ENCODE peak calls at places on chromosomes 5 and 9, in six cellular contexts. D, K, G, R, S and J are unnamed samples.

GRCh38 chr9:110178281-110178680 is 29.7 kb downstream of the C9orf152 start:
- DNase-seq in D (no peak), R (no peak), K (no peak), S (no peak), G (no peak), J (no peak)

GRCh38 chr5:98938459-98938858 is 9.7 kb upstream of the CHD1 start:
- DNase-seq in D (peak; percentile 41), G (no peak), R (no peak), K (no peak), S (peak; percentile 34), J (peak; percentile 47)

GRCh38 chr9:126833710-126834345 is 26.6 kb upstream of the ZBTB34 start:
- DNase-seq in D (no peak), R (no peak), G (no peak), S (no peak), K (no peak), J (no peak)

GRCh38 chr5:92177926-92178487 is 794.9 kb upstream of the ARRDC3 start:
- DNase-seq in G (no peak), D (no peak), K (no peak), R (no peak), S (no peak), J (peak; percentile 2)

GRCh38 chr9:134955801-134956200 is 38.1 kb upstream of the FCN1 start:
- DNase-seq in S (no peak), D (no peak), K (peak; percentile 34), G (no peak), R (no peak), J (no peak)

GRCh38 chr5:133149333-133149732 is 97.5 kb downstream of the HSPA4 start:
- DNase-seq in D (no peak), R (no peak), K (no peak), S (no peak), G (no peak), J (no peak)

GRCh38 chr9:71904076-71904475 is 6.9 kb downstream of the ABHD17B start:
- DNase-seq in D (no peak), R (no peak), G (no peak), K (no peak), S (no peak), J (no peak)

GRCh38 chr5:13278148-13278547 is 666.3 kb downstream of the DNAH5 start:
- DNase-seq in G (peak; percentile 64), S (no peak), K (no peak), D (no peak), R (no peak), J (no peak)

GRCh38 chr5:90345684-90346083 is 63.9 kb downstream of the CETN3 start:
- DNase-seq in R (no peak), K (no peak), G (no peak), D (no peak), S (no peak), J (no peak)

GRCh38 chr5:151288180-151288579 is 15.4 kb downstream of the SLC36A3 start:
- DNase-seq in D (no peak), R (no peak), K (peak; percentile 50), G (no peak), S (peak; percentile 22), J (no peak)

GRCh38 chr9:137026384-137026783 is 1.7 kb downstream of the ABCA2 start:
- DNase-seq in G (no peak), K (no peak), D (no peak), S (no peak), R (no peak), J (no peak)

GRCh38 chr9:137178201-137178938 is 6.5 kb upstream of the TMEM210 start:
- DNase-seq in S (peak; percentile 33), G (no peak), D (no peak), K (no peak), R (no peak), J (no peak)

GRCh38 chr5:40416588-40416987 is 263.1 kb upstream of the PTGER4 start:
- DNase-seq in G (no peak), K (no peak), R (no peak), D (no peak), S (no peak), J (no peak)

GRCh38 chr9:131758972-131759647 is 19.2 kb upstream of the RAPGEF1 start:
- DNase-seq in D (peak; percentile 25), S (no peak), K (no peak), G (no peak), R (no peak), J (no peak)

GRCh38 chr5:83400712-83401111 is 70.8 kb upstream of the VCAN start:
- DNase-seq in R (no peak), G (no peak), S (no peak), D (no peak), K (no peak), J (no peak)

GRCh38 chr5:42586625-42587024 is 163.4 kb downstream of the GHR start:
- DNase-seq in R (no peak), S (no peak), G (peak; percentile 85), K (no peak), D (no peak), J (no peak)

GRCh38 chr9:84839538-84839937 is 170.0 kb downstream of the NTRK2 start:
- DNase-seq in G (no peak), R (no peak), D (no peak), K (no peak), S (peak; percentile 6), J (peak; percentile 21)

GRCh38 chr5:51279983-51280382 is 103.3 kb upstream of the ISL1 start:
- DNase-seq in R (no peak), G (no peak), D (no peak), S (no peak), K (no peak), J (no peak)

GRCh38 chr9:132543960-132544359 is 38.4 kb upstream of the BARHL1 start:
- DNase-seq in D (no peak), K (peak; percentile 63), R (no peak), G (no peak), S (no peak), J (no peak)

GRCh38 chr9:112012026-112012902 is 115.7 kb downstream of the UGCG start:
- DNase-seq in D (peak; percentile 95), R (no peak), K (no peak), G (peak; percentile 24), S (peak; percentile 97), J (peak; percentile 85)

GRCh38 chr9:101028346-101029299 is at the start of gene PLPPR1:
- DNase-seq in D (peak; percentile 3), R (no peak), S (peak; percentile 18), G (peak; percentile 71), K (peak; percentile 91), J (peak; percentile 12)

GRCh38 chr5:84477485-84477884 is 92.8 kb upstream of the EDIL3 start:
- DNase-seq in S (no peak), R (no peak), G (no peak), D (no peak), K (no peak), J (no peak)

GRCh38 chr5:137439645-137440044 is 59.5 kb downstream of the SPOCK1 start:
- DNase-seq in R (no peak), S (no peak), K (no peak), D (no peak), G (no peak), J (no peak)

GRCh38 chr9:20573023-20573422 is 49.3 kb downstream of the MLLT3 start:
- DNase-seq in R (no peak), D (no peak), K (no peak), S (no peak), G (no peak), J (no peak)

GRCh38 chr9:91681461-91682305 is 258.1 kb upstream of the NFIL3 start:
- DNase-seq in D (peak; percentile 64), S (no peak), K (peak; percentile 92), G (peak; percentile 72), R (peak; percentile 63), J (peak; percentile 56)

GRCh38 chr5:56269216-56269927 is 36.2 kb upstream of the ANKRD55 start:
- DNase-seq in R (no peak), D (peak; percentile 75), S (no peak), K (peak; percentile 27), G (peak; percentile 76), J (peak; percentile 78)

GRCh38 chr5:155700333-155700732 is 626.6 kb upstream of the SGCD start:
- DNase-seq in D (no peak), K (no peak), R (peak; percentile 60), S (no peak), G (peak; percentile 38), J (no peak)

GRCh38 chr5:174384509-174384947 is 339.0 kb downstream of the NSG2 start:
- DNase-seq in R (no peak), K (no peak), G (no peak), S (no peak), D (peak; percentile 79), J (peak; percentile 40)

GRCh38 chr5:14914603-14915277 is 43.2 kb upstream of the ANKH start:
- DNase-seq in D (peak; percentile 79), R (no peak), K (no peak), G (no peak), S (peak; percentile 70), J (peak; percentile 64)

GRCh38 chr5:51986733-51987132 is 603.5 kb downstream of the ISL1 start:
- DNase-seq in R (no peak), S (no peak), K (no peak), D (no peak), G (no peak), J (no peak)

GRCh38 chr5:129656952-129657351 is 90.9 kb upstream of the MINAR2 start:
- DNase-seq in D (no peak), K (no peak), G (no peak), S (no peak), R (no peak), J (no peak)

GRCh38 chr5:76303917-76304316 is 99.2 kb upstream of the IQGAP2 start:
- DNase-seq in D (no peak), S (no peak), R (peak; percentile 24), K (no peak), G (no peak), J (no peak)

GRCh38 chr5:132812949-132813598 is at the start of gene SOWAHA:
- DNase-seq in K (peak; percentile 86), G (no peak), R (no peak), S (no peak), D (no peak), J (no peak)

GRCh38 chr9:98229620-98230019 is 25.8 kb downstream of the TBC1D2 start:
- DNase-seq in K (no peak), S (no peak), R (no peak), D (no peak), G (no peak), J (no peak)

GRCh38 chr5:91079037-91079436 is 304.1 kb downstream of the ARRDC3 start:
- DNase-seq in K (no peak), S (no peak), G (no peak), R (no peak), D (no peak), J (no peak)